ENCODE peak calls at places on chromosomes 6 and 20, in ten cellular contexts. A, S, Q, R, O, N, Z, I, P and T are unnamed samples.

GRCh38 chr6:46610862-46611553 is 41.6 kb downstream of the CYP39A1 start:
- DNase-seq in A (no peak), S (no peak), Q (no peak), R (no peak), O (no peak), N (no peak), Z (no peak), I (no peak), P (no peak), T (no peak)

GRCh38 chr20:31472395-31473330 is 2.3 kb downstream of the DEFB124 start:
- DNase-seq in A (no peak), S (no peak), Q (no peak), R (no peak), O (no peak), N (no peak), Z (no peak), I (no peak), P (no peak), T (no peak)

GRCh38 chr20:36573103-36573797 is at the start of gene TGIF2:
- DNase-seq in A (peak; percentile 71), S (peak; percentile 79), Q (peak; percentile 94), R (peak; percentile 81), O (peak; percentile 87), N (peak; percentile 92), Z (peak; percentile 48), I (peak; percentile 88), P (peak; percentile 72), T (peak; percentile 55)

GRCh38 chr6:157513004-157513603 is 132.1 kb downstream of the ZDHHC14 start:
- DNase-seq in A (no peak), S (no peak), Q (no peak), R (peak; percentile 43), O (no peak), N (no peak), Z (no peak), I (no peak), P (no peak), T (no peak)

GRCh38 chr20:19889011-19889953 is 127.9 kb upstream of the NAA20 start:
- DNase-seq in A (no peak), S (peak; percentile 54), Q (peak; percentile 62), R (peak; percentile 76), O (peak; percentile 32), N (peak; percentile 71), Z (no peak), I (peak; percentile 60), P (peak; percentile 40), T (peak; percentile 88)

GRCh38 chr6:39791850-39792500 is at the start of gene DAAM2:
- DNase-seq in A (no peak), S (peak; percentile 54), Q (peak; percentile 58), R (peak; percentile 41), O (peak; percentile 50), N (peak; percentile 81), Z (no peak), I (peak; percentile 68), P (peak; percentile 54), T (peak; percentile 92)

GRCh38 chr20:11676618-11677289 is 240.9 kb upstream of the BTBD3 start:
- DNase-seq in A (peak; percentile 68), S (peak; percentile 45), Q (peak; percentile 48), R (peak; percentile 42), O (peak; percentile 46), N (no peak), Z (no peak), I (no peak), P (no peak), T (no peak)

GRCh38 chr20:44495257-44495656 is 19.6 kb downstream of the TTPAL start:
- DNase-seq in A (no peak), S (no peak), Q (no peak), R (peak; percentile 87), O (no peak), N (no peak), Z (no peak), I (no peak), P (no peak), T (no peak)

GRCh38 chr6:33314515-33314942 is 651 bp upstream of the TAPBP start:
- DNase-seq in A (peak; percentile 65), S (peak; percentile 84), Q (peak; percentile 86), R (peak; percentile 86), O (peak; percentile 76), N (peak; percentile 69), Z (no peak), I (peak; percentile 85), P (peak; percentile 80), T (peak; percentile 93)

GRCh38 chr6:117550078-117550600 is 52.2 kb downstream of the GOPC start:
- DNase-seq in A (no peak), S (no peak), Q (no peak), R (no peak), O (no peak), N (no peak), Z (no peak), I (no peak), P (no peak), T (no peak)

GRCh38 chr6:20600831-20601230 is 66.6 kb downstream of the CDKAL1 start:
- DNase-seq in A (no peak), S (no peak), Q (no peak), R (no peak), O (no peak), N (no peak), Z (no peak), I (no peak), P (no peak), T (no peak)

GRCh38 chr6:1774541-1774940 is 164.8 kb downstream of the FOXC1 start:
- DNase-seq in A (no peak), S (no peak), Q (no peak), R (peak; percentile 59), O (no peak), N (no peak), Z (no peak), I (no peak), P (no peak), T (no peak)

DNA sequence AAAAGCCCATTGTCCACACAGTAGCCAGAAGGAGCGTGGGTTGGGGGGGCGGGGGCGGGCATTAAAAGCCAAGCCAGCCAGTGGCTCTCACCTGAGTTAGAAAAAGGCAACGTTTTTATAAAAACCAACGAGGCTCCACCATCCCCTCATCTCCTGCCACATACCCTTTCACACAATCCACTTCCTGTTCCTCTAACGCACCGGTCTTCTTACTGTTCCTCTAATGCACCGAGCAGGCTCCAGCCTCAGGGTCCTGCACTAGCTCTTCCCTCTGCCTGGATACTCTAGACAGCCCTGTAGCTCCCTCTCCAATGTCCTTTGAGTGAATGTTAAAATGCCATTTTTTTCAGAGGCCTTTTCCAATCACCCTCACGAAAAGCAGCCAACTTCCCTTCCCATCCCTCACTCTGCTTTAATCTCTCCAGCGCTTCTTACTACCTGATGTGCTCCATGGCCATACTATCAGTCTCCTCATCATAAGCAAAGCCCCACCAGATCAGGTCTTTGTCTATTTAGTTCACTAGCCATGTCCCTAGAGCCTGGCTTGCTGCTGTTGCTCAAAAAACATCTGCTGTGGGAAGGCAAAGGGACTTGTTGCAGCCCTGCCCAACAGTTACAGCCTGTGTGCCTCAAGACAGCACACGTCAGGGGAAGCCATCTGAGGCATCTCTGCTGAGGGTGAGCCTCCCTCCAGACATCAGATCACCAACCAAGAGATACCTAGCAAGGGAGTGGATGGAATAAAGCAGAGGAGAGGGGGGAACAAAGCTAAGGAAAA is 4.0 kb downstream of the FKBP1A start:
- DNase-seq in A (no peak), S (no peak), Q (no peak), R (no peak), O (no peak), N (no peak), Z (no peak), I (no peak), P (no peak), T (no peak)
- H3K4me3 ChIP-seq in A (no peak overlapping the region), S (no peak overlapping the region), Q (peak overlapping the region; percentile 4), R (no peak overlapping the region), O (no peak overlapping the region), N (no peak overlapping the region), Z (peak overlapping the region; percentile 59), I (no peak overlapping the region), P (no peak overlapping the region), T (no peak overlapping the region)

GRCh38 chr6:49636368-49637332 is at the start of gene RHAG:
- DNase-seq in A (no peak), S (no peak), Q (no peak), R (no peak), O (no peak), N (no peak), Z (no peak), I (no peak), P (no peak), T (no peak)
- TF ChIP-seq POLR2A in A (no peak), S (no peak), Q (no peak), R (no peak), O (no peak), N (no peak), Z (no peak), I (no peak), P (no peak), T (no peak)

GRCh38 chr6:85458782-85459181 is 8.9 kb downstream of the NT5E start:
- DNase-seq in A (no peak), S (no peak), Q (no peak), R (no peak), O (no peak), N (no peak), Z (no peak), I (no peak), P (no peak), T (no peak)

GRCh38 chr6:85461806-85462185 is 11.9 kb downstream of the NT5E start:
- DNase-seq in A (no peak), S (no peak), Q (no peak), R (no peak), O (no peak), N (no peak), Z (no peak), I (no peak), P (no peak), T (no peak)

GRCh38 chr6:85460951-85461805 is 11.3 kb downstream of the NT5E start:
- DNase-seq in A (no peak), S (no peak), Q (peak; percentile 63), R (no peak), O (no peak), N (peak; percentile 71), Z (peak; percentile 85), I (peak; percentile 26), P (no peak), T (no peak)

GRCh38 chr6:85459224-85459901 is 9.5 kb downstream of the NT5E start:
- DNase-seq in A (no peak), S (no peak), Q (no peak), R (peak; percentile 82), O (no peak), N (no peak), Z (no peak), I (no peak), P (no peak), T (no peak)

GRCh38 chr6:85460154-85460950 is 10.5 kb downstream of the NT5E start:
- DNase-seq in A (no peak), S (no peak), Q (no peak), R (no peak), O (no peak), N (no peak), Z (no peak), I (no peak), P (no peak), T (no peak)
- TF ChIP-seq CTCF in A (no peak), S (no peak), Q (no peak), R (no peak), O (no peak), N (no peak), Z (no peak), I (no peak), P (no peak), T (no peak)

DNA sequence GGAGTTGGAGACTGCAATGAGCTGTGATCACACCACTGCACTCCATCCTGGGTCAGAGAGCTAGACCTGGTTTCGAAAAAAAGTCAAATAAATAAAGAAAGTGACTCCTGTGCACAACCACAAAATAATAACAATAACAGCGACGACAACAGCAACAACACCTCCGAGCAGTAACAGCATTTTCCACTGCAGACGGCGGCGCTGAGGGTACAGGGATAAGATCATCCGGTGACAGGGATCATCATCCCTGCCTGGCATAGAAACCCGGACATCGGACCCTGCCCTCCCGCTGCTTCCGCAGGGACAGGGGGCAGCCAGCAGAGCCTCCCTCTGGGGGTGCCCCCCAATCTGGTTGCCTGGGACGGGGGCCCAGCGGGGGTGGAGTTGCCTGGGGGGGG is 11.5 kb downstream of the SRXN1 start:
- DNase-seq in A (peak; percentile 86), S (peak; percentile 37), Q (no peak), R (no peak), O (no peak), N (no peak), Z (no peak), I (no peak), P (no peak), T (no peak)
- H3K4me3 ChIP-seq in A (no peak overlapping the region), S (no peak overlapping the region), Q (no peak overlapping the region), R (no peak overlapping the region), O (no peak overlapping the region), N (no peak overlapping the region), Z (no peak overlapping the region), I (no peak overlapping the region), P (no peak overlapping the region), T (no peak overlapping the region)